ENCODE peak calls at places on chromosomes 11 and 22, in ten cellular contexts. One of them, this sample, is unnamed.

GRCh38 chr22:50500452-50500851 is 7.0 kb downstream of the LMF2 start:
- DNase-seq in activated CD4-positive, alpha-beta T cell treated with anti-CD3 and anti-CD28 coated beads, Interleukin-2, amount 50 U/mL, for 48 hours: no peak
- DNase-seq in GM23248: no peak
- DNase-seq in epithelial cell of prostate: no peak
- DNase-seq in NCI-H1417 treated with DMSO at 0.1 percent for 48 hours: no peak
- DNase-seq in kidney tubule cell: no peak
- DNase-seq in stimulated activated effector memory CD8-positive, alpha-beta T cell treated with anti-CD3 and anti-CD28 coated beads, Interleukin-12 subunit alpha, Interleukin-12 subunit beta, amount 100 ng/mL, for 72 hours: no peak
- DNase-seq in CD4-positive, CD25-positive, alpha-beta regulatory T cell: no peak
- DNase-seq in T-helper 9 cell: no peak
- DNase-seq in fibroblast of lung: no peak
- DNase-seq in this sample: no peak

GRCh38 chr11:42329930-42330555 is 870.6 kb upstream of the LRRC4C start:
- DNase-seq in activated CD4-positive, alpha-beta T cell treated with anti-CD3 and anti-CD28 coated beads, Interleukin-2, amount 50 U/mL, for 48 hours: no peak
- DNase-seq in GM23248: no peak
- DNase-seq in epithelial cell of prostate: no peak
- DNase-seq in NCI-H1417 treated with DMSO at 0.1 percent for 48 hours: no peak
- DNase-seq in kidney tubule cell: no peak
- DNase-seq in stimulated activated effector memory CD8-positive, alpha-beta T cell treated with anti-CD3 and anti-CD28 coated beads, Interleukin-12 subunit alpha, Interleukin-12 subunit beta, amount 100 ng/mL, for 72 hours: no peak
- DNase-seq in CD4-positive, CD25-positive, alpha-beta regulatory T cell: no peak
- DNase-seq in T-helper 9 cell: no peak
- DNase-seq in fibroblast of lung: no peak
- DNase-seq in this sample: no peak

GRCh38 chr22:27613099-27614089 is 188.2 kb downstream of the MN1 start:
- DNase-seq in activated CD4-positive, alpha-beta T cell treated with anti-CD3 and anti-CD28 coated beads, Interleukin-2, amount 50 U/mL, for 48 hours: no peak
- DNase-seq in GM23248: peak
- DNase-seq in epithelial cell of prostate: no peak
- DNase-seq in NCI-H1417 treated with DMSO at 0.1 percent for 48 hours: no peak
- DNase-seq in kidney tubule cell: no peak
- DNase-seq in stimulated activated effector memory CD8-positive, alpha-beta T cell treated with anti-CD3 and anti-CD28 coated beads, Interleukin-12 subunit alpha, Interleukin-12 subunit beta, amount 100 ng/mL, for 72 hours: no peak
- DNase-seq in CD4-positive, CD25-positive, alpha-beta regulatory T cell: no peak
- DNase-seq in T-helper 9 cell: no peak
- DNase-seq in fibroblast of lung: no peak
- DNase-seq in this sample: no peak

GRCh38 chr11:2301631-2302272 is at the start of the genes C11orf21 and TSPAN32:
- DNase-seq in activated CD4-positive, alpha-beta T cell treated with anti-CD3 and anti-CD28 coated beads, Interleukin-2, amount 50 U/mL, for 48 hours: peak
- DNase-seq in GM23248: no peak
- DNase-seq in epithelial cell of prostate: no peak
- DNase-seq in NCI-H1417 treated with DMSO at 0.1 percent for 48 hours: no peak
- DNase-seq in kidney tubule cell: peak
- DNase-seq in stimulated activated effector memory CD8-positive, alpha-beta T cell treated with anti-CD3 and anti-CD28 coated beads, Interleukin-12 subunit alpha, Interleukin-12 subunit beta, amount 100 ng/mL, for 72 hours: no peak
- DNase-seq in CD4-positive, CD25-positive, alpha-beta regulatory T cell: peak
- DNase-seq in T-helper 9 cell: peak
- DNase-seq in fibroblast of lung: peak
- DNase-seq in this sample: peak

GRCh38 chr11:35747638-35748037 is 85.1 kb downstream of the TRIM44 start:
- DNase-seq in activated CD4-positive, alpha-beta T cell treated with anti-CD3 and anti-CD28 coated beads, Interleukin-2, amount 50 U/mL, for 48 hours: no peak
- DNase-seq in GM23248: no peak
- DNase-seq in epithelial cell of prostate: no peak
- DNase-seq in NCI-H1417 treated with DMSO at 0.1 percent for 48 hours: peak
- DNase-seq in kidney tubule cell: no peak
- DNase-seq in stimulated activated effector memory CD8-positive, alpha-beta T cell treated with anti-CD3 and anti-CD28 coated beads, Interleukin-12 subunit alpha, Interleukin-12 subunit beta, amount 100 ng/mL, for 72 hours: no peak
- DNase-seq in CD4-positive, CD25-positive, alpha-beta regulatory T cell: no peak
- DNase-seq in T-helper 9 cell: no peak
- DNase-seq in fibroblast of lung: no peak
- DNase-seq in this sample: no peak

GRCh38 chr11:128625316-128625715 is 38.0 kb upstream of the ETS1 start:
- DNase-seq in activated CD4-positive, alpha-beta T cell treated with anti-CD3 and anti-CD28 coated beads, Interleukin-2, amount 50 U/mL, for 48 hours: no peak
- DNase-seq in GM23248: no peak
- DNase-seq in epithelial cell of prostate: no peak
- DNase-seq in NCI-H1417 treated with DMSO at 0.1 percent for 48 hours: no peak
- DNase-seq in kidney tubule cell: no peak
- DNase-seq in stimulated activated effector memory CD8-positive, alpha-beta T cell treated with anti-CD3 and anti-CD28 coated beads, Interleukin-12 subunit alpha, Interleukin-12 subunit beta, amount 100 ng/mL, for 72 hours: no peak
- DNase-seq in CD4-positive, CD25-positive, alpha-beta regulatory T cell: peak
- DNase-seq in T-helper 9 cell: no peak
- DNase-seq in fibroblast of lung: no peak
- DNase-seq in this sample: no peak

GRCh38 chr22:36351921-36352774 is 35.6 kb downstream of the MYH9 start:
- DNase-seq in activated CD4-positive, alpha-beta T cell treated with anti-CD3 and anti-CD28 coated beads, Interleukin-2, amount 50 U/mL, for 48 hours: no peak
- DNase-seq in GM23248: no peak
- DNase-seq in epithelial cell of prostate: no peak
- DNase-seq in NCI-H1417 treated with DMSO at 0.1 percent for 48 hours: no peak
- DNase-seq in kidney tubule cell: no peak
- DNase-seq in stimulated activated effector memory CD8-positive, alpha-beta T cell treated with anti-CD3 and anti-CD28 coated beads, Interleukin-12 subunit alpha, Interleukin-12 subunit beta, amount 100 ng/mL, for 72 hours: no peak
- DNase-seq in CD4-positive, CD25-positive, alpha-beta regulatory T cell: no peak
- DNase-seq in T-helper 9 cell: no peak
- DNase-seq in fibroblast of lung: peak
- DNase-seq in this sample: no peak

GRCh38 chr11:34379081-34379480 is 21.3 kb upstream of the ABTB2 start:
- DNase-seq in activated CD4-positive, alpha-beta T cell treated with anti-CD3 and anti-CD28 coated beads, Interleukin-2, amount 50 U/mL, for 48 hours: no peak
- DNase-seq in GM23248: peak
- DNase-seq in epithelial cell of prostate: no peak
- DNase-seq in NCI-H1417 treated with DMSO at 0.1 percent for 48 hours: no peak
- DNase-seq in kidney tubule cell: peak
- DNase-seq in stimulated activated effector memory CD8-positive, alpha-beta T cell treated with anti-CD3 and anti-CD28 coated beads, Interleukin-12 subunit alpha, Interleukin-12 subunit beta, amount 100 ng/mL, for 72 hours: no peak
- DNase-seq in CD4-positive, CD25-positive, alpha-beta regulatory T cell: no peak
- DNase-seq in T-helper 9 cell: no peak
- DNase-seq in fibroblast of lung: peak
- DNase-seq in this sample: no peak

This sample was measured in activated CD8-positive, alpha-beta memory T cell treated with anti-CD3 and anti-CD28 coated beads, Interleukin-2, amount 10 ng/mL, durations not matched to agents 7 days and 5 days.